ENCODE peak calls at places on chromosomes 2 and 18, in four cellular contexts. One of them, this sample, is unnamed.

GRCh38 chr18:34122724-34123334 is 101.9 kb downstream of the NOL4 start:
- DNase-seq in GM23248: peak; percentile 76
- DNase-seq in caudate nucleus: no peak
- DNase-seq in GM03348: peak; percentile 55
- DNase-seq in this sample: peak; percentile 42

GRCh38 chr2:85741811-85742507 is 11.8 kb upstream of the ATOH8 start:
- DNase-seq in GM23248: peak; percentile 96
- DNase-seq in GM03348: peak; percentile 82
- DNase-seq in caudate nucleus: peak; percentile 65
- DNase-seq in this sample: peak; percentile 73

GRCh38 chr2:121707920-121708361 is 28.7 kb downstream of the NIFK start:
- DNase-seq in GM03348: no peak
- DNase-seq in GM23248: no peak
- DNase-seq in caudate nucleus: no peak
- DNase-seq in this sample: peak; percentile 17

GRCh38 chr2:727071-727470 is 49.9 kb upstream of the TMEM18 start:
- DNase-seq in GM23248: no peak
- DNase-seq in caudate nucleus: no peak
- DNase-seq in GM03348: no peak
- DNase-seq in this sample: no peak

GRCh38 chr2:33411765-33412164 is 64.7 kb upstream of the RASGRP3 start:
- DNase-seq in caudate nucleus: no peak
- DNase-seq in GM03348: peak; percentile 24
- DNase-seq in GM23248: peak; percentile 32
- DNase-seq in this sample: peak; percentile 32

GRCh38 chr2:204110250-204111183 is 174.0 kb downstream of the ICOS start:
- DNase-seq in GM03348: peak; percentile 54
- DNase-seq in caudate nucleus: no peak
- DNase-seq in GM23248: peak; percentile 57
- DNase-seq in this sample: peak; percentile 19

GRCh38 chr2:99729104-99729503 is 239.3 kb upstream of the REV1 start:
- DNase-seq in caudate nucleus: no peak
- DNase-seq in GM23248: peak; percentile 55
- DNase-seq in GM03348: peak; percentile 64
- DNase-seq in this sample: no peak

GRCh38 chr18:51235011-51235789 is 37.7 kb upstream of the MEX3C start:
- DNase-seq in GM23248: peak; percentile 17
- DNase-seq in GM03348: no peak
- DNase-seq in caudate nucleus: no peak
- DNase-seq in this sample: peak; percentile 49

GRCh38 chr2:28389399-28390240 is 3.0 kb upstream of the FOSL2 start:
- DNase-seq in GM23248: no peak
- DNase-seq in GM03348: no peak
- DNase-seq in caudate nucleus: no peak
- DNase-seq in this sample: no peak

GRCh38 chr2:237156131-237156856 is 70.6 kb downstream of the COPS8 start:
- DNase-seq in caudate nucleus: no peak
- DNase-seq in GM23248: peak; percentile 98
- DNase-seq in GM03348: peak; percentile 95
- DNase-seq in this sample: peak; percentile 86

GRCh38 chr2:67974564-67975430 is 88.0 kb downstream of the C1D start:
- DNase-seq in GM03348: peak; percentile 24
- DNase-seq in caudate nucleus: peak; percentile 10
- DNase-seq in GM23248: peak; percentile 25
- DNase-seq in this sample: peak; percentile 54

GRCh38 chr2:104733544-104733943 is 120.4 kb upstream of the POU3F3 start:
- DNase-seq in GM23248: no peak
- DNase-seq in caudate nucleus: no peak
- DNase-seq in GM03348: no peak
- DNase-seq in this sample: peak; percentile 40

GRCh38 chr2:220104871-220105351 is 477.5 kb downstream of the SLC4A3 start:
- DNase-seq in caudate nucleus: no peak
- DNase-seq in GM23248: peak; percentile 94
- DNase-seq in GM03348: peak; percentile 89
- DNase-seq in this sample: peak; percentile 77

GRCh38 chr18:9495916-9496540 is 20.7 kb downstream of the RALBP1 start:
- DNase-seq in GM23248: no peak
- DNase-seq in caudate nucleus: no peak
- DNase-seq in GM03348: no peak
- DNase-seq in this sample: no peak

GRCh38 chr18:34734048-34734447 is 23.9 kb downstream of the DTNA start:
- DNase-seq in caudate nucleus: no peak
- DNase-seq in GM03348: no peak
- DNase-seq in GM23248: no peak
- DNase-seq in this sample: no peak

GRCh38 chr2:207805566-207806226 is 36.0 kb upstream of the FZD5 start:
- DNase-seq in caudate nucleus: no peak
- DNase-seq in GM03348: no peak
- DNase-seq in GM23248: peak; percentile 39
- DNase-seq in this sample: peak; percentile 28

GRCh38 chr2:91442246-91442905 is 2750.9 kb downstream of the RPIA start:
- DNase-seq in GM23248: peak; percentile 34
- DNase-seq in caudate nucleus: no peak
- DNase-seq in GM03348: peak; percentile 17
- DNase-seq in this sample: peak; percentile 26

GRCh38 chr2:98498703-98499445 is 54.2 kb downstream of the INPP4A start:
- DNase-seq in GM23248: no peak
- DNase-seq in caudate nucleus: no peak
- DNase-seq in GM03348: no peak
- DNase-seq in this sample: no peak

GRCh38 chr2:5915926-5916325 is 223.7 kb downstream of the SOX11 start:
- DNase-seq in GM03348: no peak
- DNase-seq in GM23248: peak; percentile 0
- DNase-seq in caudate nucleus: no peak
- DNase-seq in this sample: peak; percentile 49

GRCh38 chr18:30489890-30490643 is 552.5 kb downstream of the DSC3 start:
- DNase-seq in GM23248: no peak
- DNase-seq in GM03348: no peak
- DNase-seq in caudate nucleus: no peak
- DNase-seq in this sample: no peak

GRCh38 chr2:232696609-232697058 is 497 bp upstream of the GIGYF2 start:
- DNase-seq in GM23248: no peak
- DNase-seq in GM03348: no peak
- DNase-seq in caudate nucleus: no peak
- DNase-seq in this sample: no peak

GRCh38 chr2:7209776-7210555 is 292.8 kb downstream of the RNF144A start:
- DNase-seq in caudate nucleus: no peak
- DNase-seq in GM23248: peak; percentile 52
- DNase-seq in GM03348: peak; percentile 88
- DNase-seq in this sample: no peak

GRCh38 chr18:31679133-31679731 is 5.1 kb downstream of the B4GALT6 start:
- DNase-seq in caudate nucleus: no peak
- DNase-seq in GM23248: peak; percentile 88
- DNase-seq in GM03348: peak; percentile 36
- DNase-seq in this sample: peak; percentile 57

GRCh38 chr2:109614715-109615636 is 812 bp downstream of the SOWAHC start:
- DNase-seq in caudate nucleus: no peak
- DNase-seq in GM03348: peak; percentile 28
- DNase-seq in GM23248: peak; percentile 62
- DNase-seq in this sample: no peak

GRCh38 chr2:61396005-61396404 is 74.9 kb downstream of the USP34 start:
- DNase-seq in GM03348: peak; percentile 6
- DNase-seq in caudate nucleus: no peak
- DNase-seq in GM23248: peak; percentile 12
- DNase-seq in this sample: no peak

GRCh38 chr2:67616749-67617148 is 219.6 kb downstream of the ETAA1 start:
- DNase-seq in GM03348: peak; percentile 23
- DNase-seq in GM23248: peak; percentile 48
- DNase-seq in caudate nucleus: no peak
- DNase-seq in this sample: peak; percentile 10

GRCh38 chr2:217755027-217755756 is 247.6 kb downstream of the TNS1 start:
- DNase-seq in caudate nucleus: no peak
- DNase-seq in GM03348: no peak
- DNase-seq in GM23248: no peak
- DNase-seq in this sample: no peak

GRCh38 chr2:15367715-15368114 is 193.4 kb downstream of the NBAS start:
- DNase-seq in GM03348: no peak
- DNase-seq in caudate nucleus: no peak
- DNase-seq in GM23248: no peak
- DNase-seq in this sample: no peak

GRCh38 chr2:17878222-17879136 is at the start of gene KCNS3:
- DNase-seq in GM23248: peak; percentile 78
- DNase-seq in caudate nucleus: no peak
- DNase-seq in GM03348: peak; percentile 96
- DNase-seq in this sample: peak; percentile 65

GRCh38 chr2:48312126-48312525 is 217.8 kb upstream of the STON1 start:
- DNase-seq in GM03348: no peak
- DNase-seq in GM23248: no peak
- DNase-seq in caudate nucleus: no peak
- DNase-seq in this sample: no peak

GRCh38 chr2:31231571-31232287 is 2.2 kb upstream of the EHD3 start:
- DNase-seq in caudate nucleus: no peak
- DNase-seq in GM03348: no peak
- DNase-seq in GM23248: no peak
- DNase-seq in this sample: no peak

GRCh38 chr2:36451512-36451911 is 95.9 kb downstream of the CRIM1 start:
- DNase-seq in GM03348: peak; percentile 14
- DNase-seq in GM23248: no peak
- DNase-seq in caudate nucleus: no peak
- DNase-seq in this sample: peak; percentile 83

GRCh38 chr2:236972491-236973379 is 113.0 kb upstream of the COPS8 start:
- DNase-seq in caudate nucleus: no peak
- DNase-seq in GM23248: peak; percentile 94
- DNase-seq in GM03348: peak; percentile 84
- DNase-seq in this sample: peak; percentile 71